ENCODE peak calls at places on chromosomes 13 and 19, in eight cellular contexts. D is thoracic aorta; O is heart left ventricle; B is psoas muscle; E is SK-N-MC; S is effector memory CD4-positive, alpha-beta T cell; W is left lung; X is fibroblast of mammary gland. L is an unnamed sample.

GRCh38 chr13:38348890-38349289 is 761 bp upstream of the UFM1 start:
- DNase-seq in O (no peak), W (no peak), E (no peak), D (no peak), X (peak; percentile 64), S (no peak), B (no peak), L (no peak)

GRCh38 chr19:4456566-4456842 is 1.1 kb downstream of the UBXN6 start:
- DNase-seq in O (no peak), E (no peak), B (peak; percentile 55), X (peak; percentile 71), D (no peak), S (no peak), W (no peak), L (no peak)

GRCh38 chr13:31556376-31556775 is 182.9 kb upstream of the RXFP2 start:
- DNase-seq in D (no peak), E (no peak), X (peak; percentile 75), W (no peak), B (no peak), S (no peak), O (no peak), L (no peak)

GRCh38 chr13:100597253-100597652 is 8.7 kb upstream of the GGACT start:
- DNase-seq in B (no peak), E (no peak), O (no peak), X (peak; percentile 32), D (no peak), S (no peak), W (no peak), L (no peak)

GRCh38 chr19:1237754-1238372 is at the start of gene CBARP:
- DNase-seq in E (no peak), O (no peak), S (no peak), X (no peak), B (no peak), W (no peak), D (no peak), L (no peak)

GRCh38 chr13:99895428-99895998 is 76.1 kb downstream of the ZIC5 start:
- DNase-seq in W (no peak), E (no peak), B (no peak), D (no peak), S (no peak), O (no peak), X (no peak), L (no peak)

GRCh38 chr19:15254547-15254946 is 22.3 kb upstream of the EPHX3 start:
- DNase-seq in W (no peak), O (no peak), B (no peak), S (no peak), D (no peak), X (no peak), E (no peak), L (no peak)

GRCh38 chr13:97028441-97029299 is 34.4 kb upstream of the OXGR1 start:
- DNase-seq in W (no peak), S (peak; percentile 9), D (no peak), O (no peak), X (peak; percentile 67), E (peak; percentile 22), B (peak; percentile 53), L (no peak)

GRCh38 chr19:798415-799075 is 1.3 kb downstream of the PTBP1 start:
- DNase-seq in E (no peak), O (no peak), D (no peak), X (no peak), S (no peak), B (no peak), W (peak; percentile 84), L (peak; percentile 30)

GRCh38 chr19:47459477-47459876 is 12.2 kb downstream of the SLC8A2 start:
- DNase-seq in S (no peak), D (no peak), W (no peak), O (no peak), E (no peak), X (no peak), B (no peak), L (no peak)
- H3K4me3 ChIP-seq in S (no peak overlapping the region), D (no peak overlapping the region), W (no peak overlapping the region), O (no peak overlapping the region), E (no peak overlapping the region), X (no peak overlapping the region), B (no peak overlapping the region), L (no peak overlapping the region)

GRCh38 chr19:19711934-19712828 is 20.7 kb downstream of the ZNF14 start:
- DNase-seq in B (no peak), D (no peak), X (peak; percentile 7), E (no peak), O (no peak), S (no peak), W (no peak), L (no peak)
- H3K4me3 ChIP-seq in B (no peak overlapping the region), D (peak overlapping the region; percentile 15), X (no peak overlapping the region), E (no peak overlapping the region), O (no peak overlapping the region), S (no peak overlapping the region), W (no peak overlapping the region), L (peak overlapping the region; percentile 17)

DNA sequence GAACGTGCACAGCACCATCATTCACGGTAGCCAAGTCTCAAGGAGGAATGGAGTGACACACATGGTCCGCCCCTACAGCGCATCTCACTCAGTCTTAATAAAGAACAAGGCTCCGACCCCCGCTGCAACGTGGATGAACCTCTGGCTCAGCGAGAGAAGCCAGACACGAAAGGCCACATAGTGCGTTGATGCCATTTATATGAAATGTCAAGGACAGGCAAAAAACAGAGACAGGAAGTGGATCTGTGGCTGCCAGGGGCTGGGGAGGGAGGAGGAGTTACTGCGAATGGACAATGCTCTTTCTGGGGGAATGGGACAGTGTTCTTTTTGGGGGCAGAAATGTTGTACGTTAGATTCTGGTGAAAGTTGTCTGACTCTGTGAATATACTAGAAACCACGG is 7.7 kb downstream of the CAPS start:
- DNase-seq in S (no peak), D (no peak), X (no peak), E (no peak), O (no peak), B (no peak), W (no peak), L (no peak)
- H3K4me3 ChIP-seq in S (no peak overlapping the region), D (no peak overlapping the region), X (no peak overlapping the region), E (no peak overlapping the region), O (no peak overlapping the region), B (no peak overlapping the region), W (no peak overlapping the region), L (no peak overlapping the region)

GRCh38 chr13:48316826-48317510 is 13.4 kb downstream of the RB1 start:
- DNase-seq in E (no peak), O (peak; percentile 26), W (peak; percentile 76), B (no peak), D (no peak), S (no peak), X (no peak), L (no peak)

GRCh38 chr13:48318714-48319457 is 15.3 kb downstream of the RB1 start:
- DNase-seq in B (peak; percentile 53), D (no peak), X (peak; percentile 17), O (peak; percentile 27), S (no peak), E (no peak), W (peak; percentile 82), L (peak; percentile 14)

GRCh38 chr13:48317511-48317981 is 14.0 kb downstream of the RB1 start:
- DNase-seq in D (no peak), S (no peak), W (no peak), O (no peak), B (peak; percentile 48), X (no peak), E (no peak), L (no peak)

GRCh38 chr13:48319458-48320395 is 16.2 kb downstream of the RB1 start:
- DNase-seq in D (no peak), O (no peak), X (no peak), B (no peak), W (peak; percentile 63), E (no peak), S (no peak), L (no peak)

GRCh38 chr13:48318014-48318713 is 14.6 kb downstream of the RB1 start:
- DNase-seq in B (peak; percentile 54), E (no peak), W (peak; percentile 76), O (peak; percentile 52), S (no peak), D (no peak), X (no peak), L (no peak)
- H3K4me3 ChIP-seq in B (peak overlapping the region; percentile 41), E (no peak overlapping the region), W (peak overlapping the region; percentile 13), O (peak overlapping the region; percentile 15), S (peak overlapping the region; percentile 51), D (peak overlapping the region; percentile 66), X (no peak overlapping the region), L (peak overlapping the region; percentile 54)

GRCh38 chr19:54128796-54129616 is 8.6 kb upstream of the CNOT3 start:
- DNase-seq in O (no peak), D (no peak), E (no peak), W (peak; percentile 37), B (no peak), S (no peak), X (no peak), L (no peak)

GRCh38 chr19:54127688-54128440 is 9.7 kb upstream of the CNOT3 start:
- DNase-seq in X (no peak), S (no peak), W (no peak), E (no peak), O (no peak), D (no peak), B (no peak), L (no peak)

GRCh38 chr19:54129617-54129996 is 8.0 kb upstream of the CNOT3 start:
- DNase-seq in S (no peak), X (no peak), O (no peak), D (no peak), E (no peak), B (no peak), W (no peak), L (no peak)

GRCh38 chr19:54125713-54126112 is 10.2 kb downstream of the PRPF31 start:
- DNase-seq in E (no peak), S (no peak), O (no peak), X (no peak), B (no peak), D (no peak), W (peak; percentile 55), L (no peak)

GRCh38 chr19:54128441-54128725 is 9.2 kb upstream of the CNOT3 start:
- DNase-seq in W (no peak), S (no peak), B (no peak), O (no peak), E (no peak), D (no peak), X (no peak), L (no peak)
- H3K4me3 ChIP-seq in W (no peak overlapping the region), S (no peak overlapping the region), B (no peak overlapping the region), O (no peak overlapping the region), E (no peak overlapping the region), D (no peak overlapping the region), X (no peak overlapping the region), L (no peak overlapping the region)

L was measured in naive thymus-derived CD4-positive, alpha-beta T cell.